ENCODE peak calls at places on chromosomes 1 and 21, in ten cellular contexts. I, B, F, W, V, C, H, P, A and T are unnamed samples.

GRCh38 chr1:201792534-201793305 is 36.2 kb upstream of the IPO9 start:
- DNase-seq in F (peak), V (peak), A (peak), H (peak), C (peak), I (peak), P (peak), W (peak), B (peak), T (peak)

GRCh38 chr1:183093821-183094287 is 70.6 kb downstream of the LAMC1 start:
- DNase-seq in I (no peak), C (peak), F (no peak), A (no peak), V (no peak), H (peak), B (peak), W (no peak), P (no peak), T (no peak)

GRCh38 chr1:177170756-177171535 is at the start of gene BRINP2:
- DNase-seq in P (no peak), H (peak), F (no peak), A (peak), B (peak), V (no peak), C (peak), I (peak), W (no peak), T (no peak)

GRCh38 chr1:194755241-194755953 is 1569.0 kb upstream of the B3GALT2 start:
- DNase-seq in V (no peak), W (no peak), F (no peak), P (no peak), I (no peak), C (no peak), A (peak), B (no peak), H (no peak), T (no peak)

GRCh38 chr1:98749152-98749756 is 87.7 kb downstream of the SNX7 start:
- DNase-seq in C (no peak), V (no peak), F (no peak), H (peak), B (no peak), P (no peak), W (no peak), I (no peak), A (no peak), T (no peak)

GRCh38 chr21:37073417-37074194 is 552 bp downstream of the TTC3 start:
- DNase-seq in B (no peak), P (peak), I (peak), W (peak), V (peak), C (no peak), A (peak), H (peak), F (peak), T (peak)

GRCh38 chr1:8241417-8242014 is 76.4 kb upstream of the SLC45A1 start:
- DNase-seq in P (no peak), F (no peak), C (no peak), H (no peak), B (no peak), V (no peak), A (no peak), I (no peak), W (no peak), T (no peak)

GRCh38 chr21:31914472-31914871 is 41.7 kb downstream of the HUNK start:
- DNase-seq in C (no peak), B (no peak), I (no peak), A (no peak), V (no peak), P (no peak), F (no peak), H (no peak), W (no peak), T (no peak)

GRCh38 chr1:207004931-207005830 is 27.4 kb downstream of the C1orf116 start:
- DNase-seq in W (no peak), I (no peak), B (peak), F (peak), H (peak), P (peak), C (no peak), V (no peak), A (peak), T (peak)

GRCh38 chr1:1346501-1346890 is 2.7 kb downstream of the DVL1 start:
- DNase-seq in V (no peak), I (no peak), H (no peak), C (no peak), B (no peak), P (no peak), W (no peak), A (no peak), F (no peak), T (no peak)

GRCh38 chr1:1621682-1622577 is 6.6 kb downstream of the MIB2 start:
- DNase-seq in H (no peak), A (no peak), F (no peak), C (no peak), B (no peak), V (no peak), P (no peak), W (no peak), I (no peak), T (no peak)

GRCh38 chr1:221045842-221046831 is 166.9 kb downstream of the HLX start:
- DNase-seq in P (peak), I (no peak), F (no peak), C (no peak), A (no peak), W (no peak), H (no peak), B (no peak), V (no peak), T (no peak)

GRCh38 chr1:223717695-223718363 is 5.5 kb downstream of the CAPN2 start:
- DNase-seq in I (no peak), V (no peak), W (no peak), H (no peak), P (no peak), A (no peak), F (no peak), C (no peak), B (no peak), T (no peak)

GRCh38 chr1:16905112-16905855 is 9.5 kb downstream of the RNU1-2 start:
- DNase-seq in B (no peak), W (peak), P (peak), V (no peak), F (no peak), I (no peak), C (no peak), H (peak), A (no peak), T (no peak)

GRCh38 chr1:87759420-87759819 is 430.7 kb downstream of the LMO4 start:
- DNase-seq in H (no peak), P (no peak), I (no peak), B (no peak), W (no peak), C (no peak), A (no peak), V (no peak), F (no peak), T (no peak)

GRCh38 chr1:85992756-85993155 is 163.8 kb downstream of the COL24A1 start:
- DNase-seq in V (no peak), C (no peak), A (no peak), F (no peak), W (no peak), H (peak), B (no peak), I (no peak), P (peak), T (no peak)

GRCh38 chr1:28577738-28578536 is 14.1 kb upstream of the RAB42 start:
- DNase-seq in V (no peak), F (no peak), C (no peak), W (no peak), I (no peak), A (no peak), P (no peak), H (no peak), B (no peak), T (no peak)

GRCh38 chr1:193730017-193730416 is 543.6 kb upstream of the B3GALT2 start:
- DNase-seq in P (no peak), F (no peak), V (no peak), A (no peak), C (no peak), B (no peak), W (no peak), H (peak), I (no peak), T (no peak)

GRCh38 chr1:24586970-24587820 is 31.3 kb downstream of the NCMAP start:
- DNase-seq in I (no peak), C (no peak), F (peak), A (peak), B (peak), V (no peak), H (peak), W (no peak), P (peak), T (peak)

GRCh38 chr1:62774971-62775578 is 8.9 kb upstream of the ATG4C start:
- DNase-seq in I (no peak), B (no peak), W (no peak), C (no peak), F (no peak), H (no peak), A (no peak), P (no peak), V (no peak), T (no peak)

GRCh38 chr1:76835203-76835602 is 32.1 kb upstream of the ST6GALNAC5 start:
- DNase-seq in F (no peak), C (no peak), P (no peak), A (no peak), W (no peak), H (peak), V (no peak), I (no peak), B (no peak), T (no peak)

GRCh38 chr1:3113741-3114056 is 44.7 kb downstream of the PRDM16 start:
- DNase-seq in C (no peak), V (no peak), H (no peak), B (no peak), F (no peak), W (no peak), A (no peak), P (no peak), I (no peak), T (no peak)

GRCh38 chr1:52842643-52843310 is at the start of gene ZYG11A:
- DNase-seq in B (peak), H (peak), W (no peak), I (peak), C (peak), A (peak), V (no peak), P (peak), F (peak), T (peak)